ENCODE peak calls at places on chromosomes 13 and 19, in ten cellular contexts. H is prostate gland, Z is transverse colon, B is stomach, A is suprapubic skin, J is HCT116, Y is GM23338, U is breast epithelium, D is upper lobe of left lung, I is Panc1. F is an unnamed sample.
A peak's percentile ranks its signal among the peaks of the same experiment; 100 is the strongest.

GRCh38 chr13:101892296-101892695 is 439.8 kb downstream of the ITGBL1 start:
- DNase-seq in H (no peak), Z (no peak), B (no peak), A (no peak), J (no peak), Y (no peak), U (no peak), D (no peak), I (no peak), F (no peak)

GRCh38 chr19:46471778-46472543 is 598 bp upstream of the PNMA8A start:
- DNase-seq in H (no peak), Z (no peak), B (no peak), A (no peak), J (no peak), Y (no peak), U (no peak), D (no peak), I (no peak), F (no peak)

GRCh38 chr19:31214086-31214485 is 135.2 kb downstream of the TSHZ3 start:
- DNase-seq in H (peak; percentile 38), Z (peak; percentile 69), B (peak; percentile 63), A (peak; percentile 90), J (no peak), Y (no peak), U (peak; percentile 70), D (no peak), I (peak; percentile 80), F (peak; percentile 94)

GRCh38 chr19:47094557-47095517 is 18.7 kb downstream of the ZC3H4 start:
- DNase-seq in H (no peak), Z (peak; percentile 66), B (peak; percentile 48), A (no peak), J (no peak), Y (no peak), U (no peak), D (peak; percentile 84), I (no peak), F (peak; percentile 78)

GRCh38 chr13:36559388-36559787 is 114.4 kb upstream of the SERTM1 start:
- DNase-seq in H (no peak), Z (no peak), B (no peak), A (no peak), J (no peak), Y (no peak), U (no peak), D (no peak), I (no peak), F (no peak)

GRCh38 chr19:2702170-2703076 is at the start of gene GNG7:
- DNase-seq in H (peak; percentile 93), Z (peak; percentile 96), B (peak; percentile 97), A (peak; percentile 91), J (peak; percentile 68), Y (peak; percentile 96), U (peak; percentile 95), D (peak; percentile 99), I (no peak), F (peak; percentile 87)

GRCh38 chr19:54253331-54254194 is 3.5 kb downstream of the LILRB5 start:
- DNase-seq in H (no peak), Z (no peak), B (no peak), A (peak; percentile 69), J (no peak), Y (no peak), U (no peak), D (no peak), I (no peak), F (no peak)

GRCh38 chr13:74036373-74036772 is 97.8 kb downstream of the KLF12 start:
- DNase-seq in H (peak; percentile 42), Z (no peak), B (no peak), A (no peak), J (no peak), Y (peak; percentile 94), U (peak; percentile 65), D (no peak), I (no peak), F (no peak)

GRCh38 chr19:13872695-13873389 is 4.1 kb upstream of the NANOS3 start:
- DNase-seq in H (no peak), Z (no peak), B (no peak), A (no peak), J (no peak), Y (peak; percentile 95), U (no peak), D (peak; percentile 87), I (no peak), F (no peak)

GRCh38 chr19:33434886-33435705 is 61.6 kb downstream of the CEBPG start:
- DNase-seq in H (no peak), Z (no peak), B (no peak), A (no peak), J (no peak), Y (no peak), U (no peak), D (no peak), I (no peak), F (no peak)

GRCh38 chr13:79904581-79904980 is 423.6 kb downstream of the NDFIP2 start:
- DNase-seq in H (no peak), Z (no peak), B (no peak), A (no peak), J (no peak), Y (no peak), U (no peak), D (no peak), I (no peak), F (no peak)

GRCh38 chr13:41811588-41812021 is 149.3 kb downstream of the VWA8 start:
- DNase-seq in H (no peak), Z (no peak), B (no peak), A (no peak), J (no peak), Y (no peak), U (no peak), D (no peak), I (no peak), F (no peak)

GRCh38 chr19:31519216-31519615 is 170.0 kb upstream of the TSHZ3 start:
- DNase-seq in H (no peak), Z (no peak), B (no peak), A (no peak), J (no peak), Y (no peak), U (no peak), D (no peak), I (no peak), F (no peak)

GRCh38 chr19:48539503-48540096 is 12.4 kb upstream of the SULT2B1 start:
- DNase-seq in H (peak; percentile 79), Z (peak; percentile 61), B (peak; percentile 53), A (no peak), J (no peak), Y (no peak), U (no peak), D (no peak), I (no peak), F (no peak)

GRCh38 chr13:52461265-52461664 is 6.0 kb downstream of the CKAP2 start:
- DNase-seq in H (no peak), Z (no peak), B (no peak), A (no peak), J (no peak), Y (no peak), U (no peak), D (no peak), I (no peak), F (no peak)
- TF ChIP-seq POLR2AphosphoS5 in H (no peak), Z (no peak), B (no peak), A (no peak), J (no peak), Y (no peak), U (no peak), D (no peak), I (no peak), F (no peak)

DNA sequence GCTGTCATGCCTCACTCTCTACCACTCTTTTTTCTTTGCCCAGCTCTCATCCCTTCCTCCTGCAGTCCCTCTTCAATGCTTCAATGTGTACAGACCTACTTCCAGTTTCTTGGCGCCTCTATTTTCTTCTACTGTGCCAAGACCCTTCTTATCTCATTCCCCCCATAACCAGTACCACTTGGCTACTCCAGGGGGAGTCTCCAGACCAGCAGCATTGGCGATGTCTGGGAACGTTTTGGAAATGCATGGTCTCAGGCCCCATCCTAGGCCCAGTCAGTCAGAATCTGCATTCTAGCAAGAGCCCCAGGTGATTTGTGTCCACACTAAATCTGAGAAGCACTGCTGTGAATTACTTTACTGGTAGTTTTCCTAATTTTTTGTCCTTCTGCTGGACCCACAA is 198.2 kb downstream of the SLC7A1 start:
- DNase-seq in H (no peak), Z (no peak), B (no peak), A (no peak), J (no peak), Y (peak; percentile 49), U (no peak), D (no peak), I (no peak), F (no peak)
- TF ChIP-seq CTCF in H (no peak), Z (no peak), B (no peak), A (no peak), J (peak; percentile 24), Y (peak; percentile 55), U (no peak), D (no peak), I (no peak), F (no peak)

GRCh38 chr19:17526922-17527321 is 15.5 kb downstream of the PGLS start:
- DNase-seq in H (no peak), Z (peak; percentile 24), B (no peak), A (no peak), J (no peak), Y (no peak), U (no peak), D (peak; percentile 65), I (no peak), F (no peak)
- TF ChIP-seq POLR2AphosphoS5 in H (no peak), Z (no peak), B (no peak), A (no peak), J (no peak), Y (no peak), U (no peak), D (no peak), I (no peak), F (no peak)

GRCh38 chr13:72643339-72643989 is 84.0 kb downstream of the MZT1 start:
- DNase-seq in H (no peak), Z (peak; percentile 69), B (peak; percentile 29), A (no peak), J (peak; percentile 33), Y (peak; percentile 66), U (no peak), D (no peak), I (no peak), F (peak; percentile 59)
- TF ChIP-seq CTCF in H (no peak), Z (peak; percentile 58), B (peak; percentile 41), A (no peak), J (peak; percentile 86), Y (peak; percentile 82), U (no peak), D (no peak), I (peak; percentile 58), F (peak; percentile 63)

DNA sequence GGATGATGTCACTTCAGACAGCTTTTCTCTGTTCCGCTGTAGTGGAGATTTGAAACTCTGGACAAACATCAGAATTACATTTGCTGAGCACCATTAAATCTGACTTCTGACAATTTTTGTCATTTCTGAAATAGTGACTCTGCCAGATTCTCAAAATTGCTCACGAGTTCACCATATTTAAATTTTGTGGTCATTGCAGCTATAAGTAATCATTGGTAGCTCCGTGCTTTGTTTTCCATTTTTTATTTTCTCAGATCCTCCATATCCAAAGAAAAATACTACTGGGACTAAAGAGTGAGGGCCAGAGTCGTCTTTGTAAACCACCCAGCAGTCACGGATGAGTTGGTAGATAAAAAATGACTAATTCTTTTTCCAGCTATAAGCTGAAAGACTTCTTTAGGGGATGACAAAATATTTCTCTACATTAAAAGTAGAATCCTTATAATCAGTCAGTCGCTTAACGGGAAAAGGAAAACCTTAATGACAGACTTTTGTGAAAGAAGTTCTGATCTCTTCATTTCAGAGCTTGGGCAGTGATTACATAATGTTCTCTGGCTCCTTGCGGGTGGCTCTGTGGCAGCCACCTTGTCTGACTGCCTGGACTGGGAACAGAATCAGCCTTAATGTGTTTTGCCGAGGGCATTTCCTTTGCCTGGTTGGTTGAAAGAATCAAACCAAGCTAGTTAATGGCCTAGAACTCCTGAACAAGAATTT is 2.3 kb downstream of the ITM2B start:
- DNase-seq in H (peak; percentile 72), Z (peak; percentile 28), B (peak; percentile 53), A (no peak), J (no peak), Y (peak; percentile 65), U (no peak), D (no peak), I (no peak), F (peak; percentile 58)
- TF ChIP-seq POLR2AphosphoS5 in H (peak; percentile 79), Z (no peak), B (peak; percentile 54), A (no peak), J (no peak), Y (no peak), U (no peak), D (peak; percentile 63), I (no peak), F (no peak)